ENCODE peak calls at places on chromosomes 7 and 10, in seven cellular contexts. One of them, this sample, is unnamed. For H3K4me1, the result is how much of the 10 kb centered on the place peaks cover.

GRCh38 chr7:104327963-104328307 is 468 bp upstream of the LHFPL3 start:
- DNase-seq in A549: no peak
- DNase-seq in transverse colon: no peak
- DNase-seq in prostate gland: no peak
- DNase-seq in suprapubic skin: no peak
- DNase-seq in spleen: no peak
- DNase-seq in body of pancreas: no peak
- DNase-seq in this sample: no peak

GRCh38 chr7:22561356-22561755 is 61.4 kb upstream of the STEAP1B start:
- DNase-seq in body of pancreas: peak
- DNase-seq in A549: peak
- DNase-seq in prostate gland: no peak
- DNase-seq in suprapubic skin: peak
- DNase-seq in transverse colon: peak
- DNase-seq in spleen: no peak
- DNase-seq in this sample: peak

GRCh38 chr7:108313086-108313485 is 143.2 kb downstream of the NRCAM start:
- DNase-seq in prostate gland: no peak
- DNase-seq in body of pancreas: no peak
- DNase-seq in spleen: no peak
- DNase-seq in suprapubic skin: no peak
- DNase-seq in A549: no peak
- DNase-seq in transverse colon: no peak
- DNase-seq in this sample: no peak

GRCh38 chr10:125375210-125375609 is 214.8 kb upstream of the CTBP2 start:
- DNase-seq in spleen: no peak
- DNase-seq in body of pancreas: no peak
- DNase-seq in suprapubic skin: no peak
- DNase-seq in prostate gland: no peak
- DNase-seq in transverse colon: no peak
- DNase-seq in A549: no peak
- DNase-seq in this sample: no peak

GRCh38 chr7:1175967-1176851 is 16.2 kb upstream of the ZFAND2A start:
- DNase-seq in A549: peak
- DNase-seq in suprapubic skin: peak
- DNase-seq in prostate gland: peak
- DNase-seq in transverse colon: peak
- DNase-seq in spleen: peak
- DNase-seq in body of pancreas: peak
- DNase-seq in this sample: peak

GRCh38 chr10:67818323-67818722 is 19.7 kb downstream of the DNAJC12 start:
- DNase-seq in body of pancreas: no peak
- DNase-seq in A549: peak
- DNase-seq in transverse colon: no peak
- DNase-seq in suprapubic skin: no peak
- DNase-seq in spleen: no peak
- DNase-seq in prostate gland: no peak
- DNase-seq in this sample: no peak

GRCh38 chr10:16894834-16895233 is 77.6 kb upstream of the RSU1 start:
- DNase-seq in A549: no peak
- DNase-seq in spleen: no peak
- DNase-seq in body of pancreas: no peak
- DNase-seq in prostate gland: no peak
- DNase-seq in suprapubic skin: no peak
- DNase-seq in transverse colon: no peak
- DNase-seq in this sample: no peak

GRCh38 chr10:132141526-132142395 is 45.0 kb upstream of the DPYSL4 start:
- DNase-seq in suprapubic skin: no peak
- DNase-seq in prostate gland: no peak
- DNase-seq in transverse colon: no peak
- DNase-seq in spleen: peak
- DNase-seq in body of pancreas: no peak
- DNase-seq in A549: no peak
- DNase-seq in this sample: no peak

GRCh38 chr10:14692344-14693199 is 82.1 kb downstream of the FAM107B start:
- DNase-seq in prostate gland: no peak
- DNase-seq in body of pancreas: no peak
- DNase-seq in A549: no peak
- DNase-seq in suprapubic skin: no peak
- DNase-seq in spleen: no peak
- DNase-seq in transverse colon: peak
- DNase-seq in this sample: no peak

GRCh38 chr10:98486421-98486820 is 39.7 kb upstream of the HPS1 start:
- DNase-seq in spleen: no peak
- DNase-seq in body of pancreas: no peak
- DNase-seq in suprapubic skin: no peak
- DNase-seq in transverse colon: no peak
- DNase-seq in prostate gland: no peak
- DNase-seq in A549: no peak
- DNase-seq in this sample: peak

GRCh38 chr7:83842894-83843293 is 194.0 kb upstream of the SEMA3E start:
- DNase-seq in suprapubic skin: no peak
- DNase-seq in A549: no peak
- DNase-seq in body of pancreas: no peak
- DNase-seq in spleen: no peak
- DNase-seq in transverse colon: no peak
- DNase-seq in prostate gland: no peak
- DNase-seq in this sample: no peak

GRCh38 chr7:66047426-66047825 is 28.2 kb upstream of the ASL start:
- DNase-seq in body of pancreas: no peak
- DNase-seq in A549: peak
- DNase-seq in prostate gland: no peak
- DNase-seq in transverse colon: no peak
- DNase-seq in spleen: no peak
- DNase-seq in suprapubic skin: no peak
- DNase-seq in this sample: no peak

GRCh38 chr7:1703475-1704325 is 33.6 kb downstream of the ELFN1 start:
- DNase-seq in transverse colon: no peak
- DNase-seq in spleen: peak
- DNase-seq in suprapubic skin: peak
- DNase-seq in prostate gland: no peak
- DNase-seq in body of pancreas: no peak
- DNase-seq in A549: no peak
- DNase-seq in this sample: no peak

GRCh38 chr10:96840841-96841518 is 8.9 kb downstream of the LCOR start:
- DNase-seq in prostate gland: no peak
- DNase-seq in suprapubic skin: no peak
- DNase-seq in body of pancreas: no peak
- DNase-seq in spleen: no peak
- DNase-seq in A549: no peak
- DNase-seq in transverse colon: no peak
- DNase-seq in this sample: no peak

GRCh38 chr10:35940067-35940989 is 298.2 kb upstream of the FZD8 start:
- DNase-seq in spleen: no peak
- DNase-seq in transverse colon: peak
- DNase-seq in suprapubic skin: no peak
- DNase-seq in A549: no peak
- DNase-seq in body of pancreas: no peak
- DNase-seq in prostate gland: no peak
- DNase-seq in this sample: peak

GRCh38 chr7:123771256-123771655 is 22.5 kb upstream of the WASL start:
- DNase-seq in transverse colon: no peak
- DNase-seq in prostate gland: no peak
- DNase-seq in A549: no peak
- DNase-seq in body of pancreas: no peak
- DNase-seq in spleen: no peak
- DNase-seq in suprapubic skin: no peak
- DNase-seq in this sample: no peak

GRCh38 chr7:95525503-95525902 is 39.8 kb downstream of the ASB4 start:
- DNase-seq in body of pancreas: no peak
- DNase-seq in A549: no peak
- DNase-seq in suprapubic skin: no peak
- DNase-seq in prostate gland: no peak
- DNase-seq in transverse colon: no peak
- DNase-seq in spleen: no peak
- DNase-seq in this sample: no peak

GRCh38 chr10:34826221-34826620 is 11.1 kb upstream of the PARD3 start:
- DNase-seq in transverse colon: no peak
- DNase-seq in A549: no peak
- DNase-seq in prostate gland: no peak
- DNase-seq in body of pancreas: no peak
- DNase-seq in spleen: no peak
- DNase-seq in suprapubic skin: no peak
- DNase-seq in this sample: no peak

GRCh38 chr7:24704311-24704710 is 53.0 kb downstream of the GSDME start:
- DNase-seq in spleen: no peak
- DNase-seq in suprapubic skin: no peak
- DNase-seq in prostate gland: no peak
- DNase-seq in A549: no peak
- DNase-seq in transverse colon: no peak
- DNase-seq in body of pancreas: no peak
- DNase-seq in this sample: no peak

DNA sequence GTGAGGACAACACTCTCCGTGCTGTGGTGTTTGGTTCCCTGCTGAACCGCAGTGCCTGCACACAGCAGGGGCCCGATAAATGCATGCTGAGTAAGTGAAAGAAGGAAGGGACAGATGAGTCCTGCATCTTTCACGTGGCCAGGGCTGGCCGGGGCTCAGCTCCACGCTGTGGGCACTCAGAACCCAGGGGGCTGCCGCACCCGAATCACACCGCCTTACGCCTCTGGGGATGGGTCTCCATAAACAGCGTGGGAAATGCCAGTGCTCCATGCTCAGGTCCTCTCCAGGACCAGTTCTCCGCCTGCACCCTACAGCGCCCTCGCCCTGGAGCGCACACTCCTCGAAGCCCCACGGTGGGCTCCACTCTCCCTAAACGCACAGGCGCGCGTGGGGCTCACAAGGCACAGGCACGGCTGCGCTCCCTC is 38.1 kb downstream of the RASGEF1A start:
- DNase-seq in body of pancreas: peak
- DNase-seq in prostate gland: no peak
- DNase-seq in spleen: peak
- DNase-seq in transverse colon: peak
- DNase-seq in A549: no peak
- DNase-seq in suprapubic skin: no peak
- DNase-seq in this sample: no peak
- H3K4me3 ChIP-seq in body of pancreas: no peak
- H3K4me3 ChIP-seq in prostate gland: peak
- H3K4me3 ChIP-seq in spleen: peak
- H3K4me3 ChIP-seq in transverse colon: no peak
- H3K4me3 ChIP-seq in A549: peak
- H3K4me3 ChIP-seq in suprapubic skin: peak
- H3K4me3 ChIP-seq in this sample: no peak

DNA sequence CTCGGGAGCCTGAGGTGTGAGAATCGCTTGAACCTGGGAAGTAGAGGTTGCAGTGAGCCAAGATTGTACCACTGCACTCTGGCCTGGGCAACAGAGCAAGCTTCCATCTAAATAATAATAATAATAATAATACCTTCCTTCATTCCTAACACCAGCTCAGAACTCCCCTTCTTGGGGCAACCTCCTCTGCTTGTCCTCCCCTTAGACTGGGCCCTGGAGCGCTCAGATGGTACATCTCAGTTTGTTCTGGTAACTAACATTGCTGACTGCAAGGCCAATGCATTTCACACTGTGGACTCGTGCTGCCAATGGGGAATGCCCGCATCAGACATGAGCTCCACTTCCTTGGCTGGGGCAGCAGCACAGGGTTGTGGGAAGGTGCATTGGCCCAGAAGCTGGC is 77.6 kb downstream of the C10orf105 start:
- DNase-seq in transverse colon: no peak
- DNase-seq in A549: no peak
- DNase-seq in prostate gland: no peak
- DNase-seq in spleen: no peak
- DNase-seq in body of pancreas: no peak
- DNase-seq in suprapubic skin: no peak
- DNase-seq in this sample: no peak
- H3K4me1 ChIP-seq in transverse colon: under half
- H3K4me1 ChIP-seq in A549: under half
- H3K4me1 ChIP-seq in prostate gland: under half
- H3K4me1 ChIP-seq in spleen: under half
- H3K4me1 ChIP-seq in body of pancreas: under half
- H3K4me1 ChIP-seq in suprapubic skin: under half
- H3K4me1 ChIP-seq in this sample: under half

GRCh38 chr7:55211721-55212120 is 153.4 kb upstream of the LANCL2 start:
- DNase-seq in suprapubic skin: no peak
- DNase-seq in prostate gland: no peak
- DNase-seq in A549: no peak
- DNase-seq in body of pancreas: no peak
- DNase-seq in transverse colon: no peak
- DNase-seq in spleen: no peak
- DNase-seq in this sample: no peak

GRCh38 chr7:55210176-55210575 is 155.0 kb upstream of the LANCL2 start:
- DNase-seq in transverse colon: no peak
- DNase-seq in A549: no peak
- DNase-seq in suprapubic skin: no peak
- DNase-seq in body of pancreas: no peak
- DNase-seq in prostate gland: no peak
- DNase-seq in spleen: no peak
- DNase-seq in this sample: no peak

GRCh38 chr7:55207423-55207822 is 157.7 kb upstream of the LANCL2 start:
- DNase-seq in suprapubic skin: no peak
- DNase-seq in transverse colon: no peak
- DNase-seq in spleen: peak
- DNase-seq in prostate gland: no peak
- DNase-seq in A549: no peak
- DNase-seq in body of pancreas: no peak
- DNase-seq in this sample: no peak

GRCh38 chr7:55210716-55211115 is 154.4 kb upstream of the LANCL2 start:
- DNase-seq in A549: no peak
- DNase-seq in spleen: no peak
- DNase-seq in transverse colon: no peak
- DNase-seq in suprapubic skin: no peak
- DNase-seq in body of pancreas: no peak
- DNase-seq in prostate gland: no peak
- DNase-seq in this sample: no peak

DNA sequence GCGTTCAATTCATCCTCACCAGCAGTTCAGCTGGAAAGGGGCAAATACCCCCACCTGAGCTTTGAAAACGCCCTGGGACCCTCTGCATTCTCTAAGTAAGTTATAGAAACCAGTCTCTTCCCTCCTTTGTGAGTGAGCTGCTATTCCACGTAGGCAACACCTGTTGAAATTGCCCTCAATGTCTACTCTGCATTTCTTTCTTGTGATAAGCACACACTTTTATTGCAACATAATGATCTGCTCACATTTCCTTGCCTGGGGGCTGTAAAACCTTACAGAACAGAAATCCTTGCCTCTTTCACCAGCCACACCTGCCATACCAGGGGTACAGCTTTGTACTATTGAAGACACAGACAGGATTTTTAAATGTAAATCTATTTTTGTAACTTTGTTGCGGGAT is 155.8 kb upstream of the LANCL2 start:
- DNase-seq in spleen: no peak
- DNase-seq in A549: no peak
- DNase-seq in body of pancreas: no peak
- DNase-seq in prostate gland: no peak
- DNase-seq in suprapubic skin: no peak
- DNase-seq in transverse colon: no peak
- DNase-seq in this sample: no peak
- TF ChIP-seq POLR2A in spleen: no peak
- TF ChIP-seq POLR2A in A549: no peak
- TF ChIP-seq POLR2A in body of pancreas: no peak
- TF ChIP-seq POLR2A in prostate gland: no peak
- TF ChIP-seq POLR2A in suprapubic skin: no peak
- TF ChIP-seq POLR2A in transverse colon: no peak
- TF ChIP-seq POLR2A in this sample: no peak

DNA sequence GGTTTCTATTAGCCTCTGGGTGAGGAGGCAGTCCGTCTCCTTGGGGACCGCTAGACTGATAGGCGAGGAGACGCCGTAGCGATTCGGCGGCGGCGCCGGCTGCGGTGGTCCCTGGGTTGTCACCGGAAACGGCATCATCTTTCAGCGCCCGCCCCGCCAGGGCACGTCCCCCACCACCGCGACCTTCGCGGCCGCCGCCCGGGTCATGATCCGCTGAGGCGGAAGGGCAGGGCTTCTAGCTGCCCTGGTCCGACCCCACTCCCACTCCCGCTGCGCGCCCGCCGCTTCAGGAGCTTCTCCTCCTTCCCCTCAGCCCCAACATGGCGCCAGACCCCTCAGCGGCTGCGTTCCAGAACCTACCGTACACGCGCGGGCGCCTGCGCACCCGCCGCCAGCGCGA is at the start of gene PAPOLB:
- DNase-seq in spleen: no peak
- DNase-seq in A549: no peak
- DNase-seq in prostate gland: no peak
- DNase-seq in transverse colon: no peak
- DNase-seq in body of pancreas: no peak
- DNase-seq in suprapubic skin: no peak
- DNase-seq in this sample: no peak
- H3K4me3 ChIP-seq in spleen: peak
- H3K4me3 ChIP-seq in A549: no peak
- H3K4me3 ChIP-seq in prostate gland: peak
- H3K4me3 ChIP-seq in transverse colon: peak
- H3K4me3 ChIP-seq in body of pancreas: no peak
- H3K4me3 ChIP-seq in suprapubic skin: peak
- H3K4me3 ChIP-seq in this sample: peak